ENCODE peak calls at places on chromosomes 7 and 10, in four cellular contexts. One of them, this sample, is unnamed.

GRCh38 chr7:107007004-107007891 is 37.3 kb upstream of the PRKAR2B start:
- DNase-seq in GM23248: no peak
- DNase-seq in NCI-H2081: no peak
- DNase-seq in stimulated activated CD4-positive, alpha-beta T cell treated with anti-CD3 and anti-CD28 coated beads, Interleukin-12 subunit alpha, Interleukin-12 subunit beta, amount 100 ng/mL, for 4 hours: no peak
- DNase-seq in this sample: no peak

GRCh38 chr10:27360581-27361172 is 120.1 kb upstream of the ACBD5 start:
- DNase-seq in GM23248: peak
- DNase-seq in NCI-H2081: peak
- DNase-seq in stimulated activated CD4-positive, alpha-beta T cell treated with anti-CD3 and anti-CD28 coated beads, Interleukin-12 subunit alpha, Interleukin-12 subunit beta, amount 100 ng/mL, for 4 hours: peak
- DNase-seq in this sample: peak

GRCh38 chr10:132274581-132274980 is 33.2 kb downstream of the STK32C start:
- DNase-seq in GM23248: no peak
- DNase-seq in NCI-H2081: no peak
- DNase-seq in stimulated activated CD4-positive, alpha-beta T cell treated with anti-CD3 and anti-CD28 coated beads, Interleukin-12 subunit alpha, Interleukin-12 subunit beta, amount 100 ng/mL, for 4 hours: no peak
- DNase-seq in this sample: peak

GRCh38 chr7:37311282-37311868 is 137.3 kb downstream of the ELMO1 start:
- DNase-seq in GM23248: peak
- DNase-seq in NCI-H2081: no peak
- DNase-seq in stimulated activated CD4-positive, alpha-beta T cell treated with anti-CD3 and anti-CD28 coated beads, Interleukin-12 subunit alpha, Interleukin-12 subunit beta, amount 100 ng/mL, for 4 hours: peak
- DNase-seq in this sample: no peak

GRCh38 chr7:46687203-46687602 is 766.1 kb upstream of the IGFBP3 start:
- DNase-seq in GM23248: no peak
- DNase-seq in NCI-H2081: no peak
- DNase-seq in stimulated activated CD4-positive, alpha-beta T cell treated with anti-CD3 and anti-CD28 coated beads, Interleukin-12 subunit alpha, Interleukin-12 subunit beta, amount 100 ng/mL, for 4 hours: no peak
- DNase-seq in this sample: no peak

GRCh38 chr7:45582868-45583277 is 8.7 kb downstream of the ADCY1 start:
- DNase-seq in GM23248: no peak
- DNase-seq in NCI-H2081: no peak
- DNase-seq in stimulated activated CD4-positive, alpha-beta T cell treated with anti-CD3 and anti-CD28 coated beads, Interleukin-12 subunit alpha, Interleukin-12 subunit beta, amount 100 ng/mL, for 4 hours: no peak
- DNase-seq in this sample: no peak

GRCh38 chr7:100503350-100503735 is 19.6 kb downstream of the NYAP1 start:
- DNase-seq in GM23248: peak
- DNase-seq in NCI-H2081: no peak
- DNase-seq in stimulated activated CD4-positive, alpha-beta T cell treated with anti-CD3 and anti-CD28 coated beads, Interleukin-12 subunit alpha, Interleukin-12 subunit beta, amount 100 ng/mL, for 4 hours: no peak
- DNase-seq in this sample: no peak

GRCh38 chr10:110118891-110119621 is 88.3 kb upstream of the MXI1 start:
- DNase-seq in GM23248: no peak
- DNase-seq in NCI-H2081: no peak
- DNase-seq in stimulated activated CD4-positive, alpha-beta T cell treated with anti-CD3 and anti-CD28 coated beads, Interleukin-12 subunit alpha, Interleukin-12 subunit beta, amount 100 ng/mL, for 4 hours: no peak
- DNase-seq in this sample: no peak

GRCh38 chr10:107442035-107442505 is 277.6 kb upstream of the SORCS1 start:
- DNase-seq in GM23248: peak
- DNase-seq in NCI-H2081: no peak
- DNase-seq in stimulated activated CD4-positive, alpha-beta T cell treated with anti-CD3 and anti-CD28 coated beads, Interleukin-12 subunit alpha, Interleukin-12 subunit beta, amount 100 ng/mL, for 4 hours: no peak
- DNase-seq in this sample: peak

GRCh38 chr10:86597306-86597705 is 57.0 kb upstream of the OPN4 start:
- DNase-seq in GM23248: no peak
- DNase-seq in NCI-H2081: no peak
- DNase-seq in stimulated activated CD4-positive, alpha-beta T cell treated with anti-CD3 and anti-CD28 coated beads, Interleukin-12 subunit alpha, Interleukin-12 subunit beta, amount 100 ng/mL, for 4 hours: no peak
- DNase-seq in this sample: no peak

GRCh38 chr10:92052741-92053140 is 129.2 kb downstream of the BTAF1 start:
- DNase-seq in GM23248: no peak
- DNase-seq in NCI-H2081: no peak
- DNase-seq in stimulated activated CD4-positive, alpha-beta T cell treated with anti-CD3 and anti-CD28 coated beads, Interleukin-12 subunit alpha, Interleukin-12 subunit beta, amount 100 ng/mL, for 4 hours: no peak
- DNase-seq in this sample: no peak

GRCh38 chr7:12771378-12771877 is 84.0 kb downstream of the ARL4A start:
- DNase-seq in GM23248: peak
- DNase-seq in NCI-H2081: peak
- DNase-seq in stimulated activated CD4-positive, alpha-beta T cell treated with anti-CD3 and anti-CD28 coated beads, Interleukin-12 subunit alpha, Interleukin-12 subunit beta, amount 100 ng/mL, for 4 hours: no peak
- DNase-seq in this sample: no peak

GRCh38 chr10:103765981-103766380 is 89.4 kb downstream of the SH3PXD2A start:
- DNase-seq in GM23248: no peak
- DNase-seq in NCI-H2081: no peak
- DNase-seq in stimulated activated CD4-positive, alpha-beta T cell treated with anti-CD3 and anti-CD28 coated beads, Interleukin-12 subunit alpha, Interleukin-12 subunit beta, amount 100 ng/mL, for 4 hours: peak
- DNase-seq in this sample: no peak

GRCh38 chr7:33792547-33793105 is 112.7 kb upstream of the BMPER start:
- DNase-seq in GM23248: no peak
- DNase-seq in NCI-H2081: peak
- DNase-seq in stimulated activated CD4-positive, alpha-beta T cell treated with anti-CD3 and anti-CD28 coated beads, Interleukin-12 subunit alpha, Interleukin-12 subunit beta, amount 100 ng/mL, for 4 hours: no peak
- DNase-seq in this sample: no peak

GRCh38 chr7:121038717-121039509 is 50.4 kb downstream of the CPED1 start:
- DNase-seq in GM23248: no peak
- DNase-seq in NCI-H2081: no peak
- DNase-seq in stimulated activated CD4-positive, alpha-beta T cell treated with anti-CD3 and anti-CD28 coated beads, Interleukin-12 subunit alpha, Interleukin-12 subunit beta, amount 100 ng/mL, for 4 hours: no peak
- DNase-seq in this sample: no peak

GRCh38 chr10:85047170-85047834 is 718.9 kb downstream of the CCSER2 start:
- DNase-seq in GM23248: no peak
- DNase-seq in NCI-H2081: no peak
- DNase-seq in stimulated activated CD4-positive, alpha-beta T cell treated with anti-CD3 and anti-CD28 coated beads, Interleukin-12 subunit alpha, Interleukin-12 subunit beta, amount 100 ng/mL, for 4 hours: no peak
- DNase-seq in this sample: no peak

GRCh38 chr7:27944626-27945025 is 204.7 kb downstream of the TAX1BP1 start:
- DNase-seq in GM23248: peak
- DNase-seq in NCI-H2081: no peak
- DNase-seq in stimulated activated CD4-positive, alpha-beta T cell treated with anti-CD3 and anti-CD28 coated beads, Interleukin-12 subunit alpha, Interleukin-12 subunit beta, amount 100 ng/mL, for 4 hours: no peak
- DNase-seq in this sample: no peak

GRCh38 chr7:69517985-69518731 is 80.1 kb upstream of the AUTS2 start:
- DNase-seq in GM23248: no peak
- DNase-seq in NCI-H2081: no peak
- DNase-seq in stimulated activated CD4-positive, alpha-beta T cell treated with anti-CD3 and anti-CD28 coated beads, Interleukin-12 subunit alpha, Interleukin-12 subunit beta, amount 100 ng/mL, for 4 hours: no peak
- DNase-seq in this sample: no peak

GRCh38 chr10:62433181-62433692 is 59.1 kb downstream of the ZNF365 start:
- DNase-seq in GM23248: peak
- DNase-seq in NCI-H2081: no peak
- DNase-seq in stimulated activated CD4-positive, alpha-beta T cell treated with anti-CD3 and anti-CD28 coated beads, Interleukin-12 subunit alpha, Interleukin-12 subunit beta, amount 100 ng/mL, for 4 hours: peak
- DNase-seq in this sample: peak

GRCh38 chr7:135343361-135343760 is 109.7 kb downstream of the STRA8 start:
- DNase-seq in GM23248: no peak
- DNase-seq in NCI-H2081: no peak
- DNase-seq in stimulated activated CD4-positive, alpha-beta T cell treated with anti-CD3 and anti-CD28 coated beads, Interleukin-12 subunit alpha, Interleukin-12 subunit beta, amount 100 ng/mL, for 4 hours: no peak
- DNase-seq in this sample: no peak

GRCh38 chr7:73674468-73675124 is 7.0 kb downstream of the VPS37D start:
- DNase-seq in GM23248: no peak
- DNase-seq in NCI-H2081: no peak
- DNase-seq in stimulated activated CD4-positive, alpha-beta T cell treated with anti-CD3 and anti-CD28 coated beads, Interleukin-12 subunit alpha, Interleukin-12 subunit beta, amount 100 ng/mL, for 4 hours: no peak
- DNase-seq in this sample: peak

GRCh38 chr7:75649462-75649861 is 89.3 kb downstream of the HIP1 start:
- DNase-seq in GM23248: no peak
- DNase-seq in NCI-H2081: no peak
- DNase-seq in stimulated activated CD4-positive, alpha-beta T cell treated with anti-CD3 and anti-CD28 coated beads, Interleukin-12 subunit alpha, Interleukin-12 subunit beta, amount 100 ng/mL, for 4 hours: no peak
- DNase-seq in this sample: peak

GRCh38 chr10:72665925-72666324 is 26.0 kb upstream of the MCU start:
- DNase-seq in GM23248: peak
- DNase-seq in NCI-H2081: no peak
- DNase-seq in stimulated activated CD4-positive, alpha-beta T cell treated with anti-CD3 and anti-CD28 coated beads, Interleukin-12 subunit alpha, Interleukin-12 subunit beta, amount 100 ng/mL, for 4 hours: no peak
- DNase-seq in this sample: peak

GRCh38 chr10:88687853-88688467 is 18.1 kb upstream of the LIPK start:
- DNase-seq in GM23248: peak
- DNase-seq in NCI-H2081: peak
- DNase-seq in stimulated activated CD4-positive, alpha-beta T cell treated with anti-CD3 and anti-CD28 coated beads, Interleukin-12 subunit alpha, Interleukin-12 subunit beta, amount 100 ng/mL, for 4 hours: no peak
- DNase-seq in this sample: peak

GRCh38 chr7:50657912-50658311 is 92.7 kb upstream of the DDC start:
- DNase-seq in GM23248: no peak
- DNase-seq in NCI-H2081: no peak
- DNase-seq in stimulated activated CD4-positive, alpha-beta T cell treated with anti-CD3 and anti-CD28 coated beads, Interleukin-12 subunit alpha, Interleukin-12 subunit beta, amount 100 ng/mL, for 4 hours: no peak
- DNase-seq in this sample: no peak

GRCh38 chr10:46310851-46311250 is 24.1 kb downstream of the ANTXRL start:
- DNase-seq in GM23248: no peak
- DNase-seq in NCI-H2081: no peak
- DNase-seq in stimulated activated CD4-positive, alpha-beta T cell treated with anti-CD3 and anti-CD28 coated beads, Interleukin-12 subunit alpha, Interleukin-12 subunit beta, amount 100 ng/mL, for 4 hours: no peak
- DNase-seq in this sample: peak

GRCh38 chr10:101525848-101526247 is 62.2 kb downstream of the POLL start:
- DNase-seq in GM23248: no peak
- DNase-seq in NCI-H2081: no peak
- DNase-seq in stimulated activated CD4-positive, alpha-beta T cell treated with anti-CD3 and anti-CD28 coated beads, Interleukin-12 subunit alpha, Interleukin-12 subunit beta, amount 100 ng/mL, for 4 hours: no peak
- DNase-seq in this sample: no peak

GRCh38 chr10:90675621-90676020 is 182.2 kb downstream of the HTR7 start:
- DNase-seq in GM23248: peak
- DNase-seq in NCI-H2081: no peak
- DNase-seq in stimulated activated CD4-positive, alpha-beta T cell treated with anti-CD3 and anti-CD28 coated beads, Interleukin-12 subunit alpha, Interleukin-12 subunit beta, amount 100 ng/mL, for 4 hours: no peak
- DNase-seq in this sample: no peak

GRCh38 chr7:24778543-24779282 is 21.4 kb upstream of the GSDME start:
- DNase-seq in GM23248: peak
- DNase-seq in NCI-H2081: no peak
- DNase-seq in stimulated activated CD4-positive, alpha-beta T cell treated with anti-CD3 and anti-CD28 coated beads, Interleukin-12 subunit alpha, Interleukin-12 subunit beta, amount 100 ng/mL, for 4 hours: no peak
- DNase-seq in this sample: peak

GRCh38 chr7:1666779-1667565 is 3.1 kb upstream of the ELFN1 start:
- DNase-seq in GM23248: peak
- DNase-seq in NCI-H2081: no peak
- DNase-seq in stimulated activated CD4-positive, alpha-beta T cell treated with anti-CD3 and anti-CD28 coated beads, Interleukin-12 subunit alpha, Interleukin-12 subunit beta, amount 100 ng/mL, for 4 hours: no peak
- DNase-seq in this sample: peak

GRCh38 chr10:30827531-30828120 is 198.1 kb upstream of the LYZL2 start:
- DNase-seq in GM23248: peak
- DNase-seq in NCI-H2081: no peak
- DNase-seq in stimulated activated CD4-positive, alpha-beta T cell treated with anti-CD3 and anti-CD28 coated beads, Interleukin-12 subunit alpha, Interleukin-12 subunit beta, amount 100 ng/mL, for 4 hours: no peak
- DNase-seq in this sample: peak

GRCh38 chr7:36278767-36279171 is 110.9 kb upstream of the ANLN start:
- DNase-seq in GM23248: peak
- DNase-seq in NCI-H2081: no peak
- DNase-seq in stimulated activated CD4-positive, alpha-beta T cell treated with anti-CD3 and anti-CD28 coated beads, Interleukin-12 subunit alpha, Interleukin-12 subunit beta, amount 100 ng/mL, for 4 hours: no peak
- DNase-seq in this sample: peak

GRCh38 chr7:155951554-155952158 is 139.4 kb upstream of the SHH start:
- DNase-seq in GM23248: peak
- DNase-seq in NCI-H2081: no peak
- DNase-seq in stimulated activated CD4-positive, alpha-beta T cell treated with anti-CD3 and anti-CD28 coated beads, Interleukin-12 subunit alpha, Interleukin-12 subunit beta, amount 100 ng/mL, for 4 hours: no peak
- DNase-seq in this sample: peak

GRCh38 chr7:29606287-29606721 is 42.7 kb downstream of the PRR15 start:
- DNase-seq in GM23248: peak
- DNase-seq in NCI-H2081: no peak
- DNase-seq in stimulated activated CD4-positive, alpha-beta T cell treated with anti-CD3 and anti-CD28 coated beads, Interleukin-12 subunit alpha, Interleukin-12 subunit beta, amount 100 ng/mL, for 4 hours: no peak
- DNase-seq in this sample: no peak